ENCODE peak calls at places on chromosome 6, in seven cellular contexts. P is HCT116, D is upper lobe of left lung, R is adrenal gland, Q is body of pancreas, F is Peyer's patch, C is lower leg skin. S is an unnamed sample.

GRCh38 chr6:78578430-78578829 is 288.9 kb upstream of the IRAK1BP1 start:
- DNase-seq in C (no peak), R (no peak), F (no peak), D (no peak), P (no peak), Q (no peak), S (no peak)

GRCh38 chr6:143140767-143141166 is 80.1 kb downstream of the AIG1 start:
- DNase-seq in R (no peak), C (no peak), D (no peak), Q (no peak), P (no peak), F (no peak), S (no peak)

GRCh38 chr6:164266851-164267250 is 852.3 kb downstream of the QKI start:
- DNase-seq in P (no peak), C (no peak), R (no peak), D (no peak), F (no peak), Q (no peak), S (no peak)

GRCh38 chr6:130037207-130037811 is 18.9 kb downstream of the L3MBTL3 start:
- DNase-seq in Q (no peak), C (no peak), P (no peak), D (no peak), F (no peak), R (no peak), S (no peak)

GRCh38 chr6:145034664-145035063 is 700.7 kb downstream of the EPM2A start:
- DNase-seq in Q (no peak), P (no peak), C (no peak), D (no peak), F (no peak), R (no peak), S (no peak)

GRCh38 chr6:474454-475185 is 83.1 kb downstream of the IRF4 start:
- DNase-seq in Q (peak), F (peak), R (no peak), P (no peak), C (no peak), D (peak), S (peak)

GRCh38 chr6:3410385-3411360 is 46.2 kb downstream of the SLC22A23 start:
- DNase-seq in P (peak), F (peak), C (no peak), R (peak), D (no peak), Q (peak), S (no peak)

GRCh38 chr6:2209226-2209809 is 36.1 kb downstream of the GMDS start:
- DNase-seq in Q (peak), P (peak), F (no peak), R (no peak), C (no peak), D (no peak), S (no peak)

GRCh38 chr6:25176466-25176865 is 102.7 kb upstream of the CARMIL1 start:
- DNase-seq in F (no peak), R (no peak), D (no peak), C (no peak), P (no peak), Q (no peak), S (no peak)

GRCh38 chr6:2986722-2987196 is 12.9 kb upstream of the NQO2 start:
- DNase-seq in C (peak), P (no peak), Q (no peak), D (no peak), R (peak), F (no peak), S (no peak)

GRCh38 chr6:166106076-166106686 is 61.5 kb downstream of the TBXT start:
- DNase-seq in R (peak), F (peak), D (no peak), P (peak), C (peak), Q (peak), S (peak)

GRCh38 chr6:136774228-136775041 is 17.8 kb downstream of the MAP3K5 start:
- DNase-seq in P (no peak), Q (no peak), D (no peak), R (no peak), F (no peak), C (no peak), S (no peak)

GRCh38 chr6:154740658-154741057 is 7.4 kb downstream of the SCAF8 start:
- DNase-seq in D (no peak), C (no peak), Q (no peak), R (no peak), F (no peak), P (no peak), S (no peak)

GRCh38 chr6:123039431-123039830 is 43.4 kb downstream of the CLVS2 start:
- DNase-seq in R (no peak), Q (no peak), C (no peak), F (no peak), P (no peak), D (no peak), S (no peak)

GRCh38 chr6:20953019-20953418 is 418.8 kb downstream of the CDKAL1 start:
- DNase-seq in D (no peak), Q (no peak), F (no peak), P (no peak), R (no peak), C (no peak), S (no peak)

GRCh38 chr6:53544050-53544499 is 826 bp downstream of the GCLC start:
- DNase-seq in Q (peak), D (no peak), R (no peak), F (no peak), P (no peak), C (no peak), S (no peak)

GRCh38 chr6:129863664-129864063 is 2.5 kb upstream of the TMEM244 start:
- DNase-seq in D (no peak), C (no peak), Q (no peak), F (no peak), P (peak), R (no peak), S (no peak)

GRCh38 chr6:18837013-18837412 is 449.9 kb downstream of the RNF144B start:
- DNase-seq in R (no peak), Q (no peak), F (no peak), D (no peak), P (no peak), C (no peak), S (no peak)

GRCh38 chr6:75347797-75348610 is 63.4 kb upstream of the TMEM30A start:
- DNase-seq in D (no peak), R (no peak), F (no peak), Q (no peak), P (no peak), C (no peak), S (no peak)

GRCh38 chr6:167855825-167856425 is 29.2 kb downstream of the AFDN start:
- DNase-seq in Q (no peak), D (no peak), P (peak), F (no peak), C (no peak), R (peak), S (no peak)

GRCh38 chr6:6749791-6750434 is 161.4 kb downstream of the LY86 start:
- DNase-seq in D (peak), C (peak), Q (peak), F (no peak), P (peak), R (peak), S (peak)

GRCh38 chr6:53873922-53874321 is 79.1 kb downstream of the LRRC1 start:
- DNase-seq in D (no peak), R (no peak), Q (no peak), P (no peak), F (no peak), C (no peak), S (no peak)

GRCh38 chr6:87716928-87717655 is 15.1 kb upstream of the AKIRIN2 start:
- DNase-seq in Q (no peak), C (no peak), F (no peak), D (no peak), R (no peak), P (no peak), S (peak)

GRCh38 chr6:41503841-41504525 is 42.2 kb upstream of the FOXP4 start:
- DNase-seq in D (peak), Q (peak), R (no peak), F (no peak), P (no peak), C (no peak), S (no peak)

GRCh38 chr6:13508711-13509705 is 21.6 kb upstream of the GFOD1 start:
- DNase-seq in P (no peak), F (no peak), C (no peak), D (no peak), Q (no peak), R (no peak), S (no peak)

GRCh38 chr6:145963216-145964068 is 716 bp downstream of the SHPRH start:
- DNase-seq in Q (peak), P (peak), D (peak), F (peak), C (peak), R (peak), S (peak)

GRCh38 chr6:39357998-39358686 is 35.6 kb upstream of the KCNK16 start:
- DNase-seq in P (no peak), C (no peak), F (no peak), D (no peak), Q (peak), R (peak), S (no peak)

GRCh38 chr6:168005796-168006195 is 8.3 kb downstream of the KIF25 start:
- DNase-seq in R (no peak), P (no peak), C (peak), Q (no peak), D (no peak), F (no peak), S (no peak)

GRCh38 chr6:46015119-46015968 is at the start of gene CLIC5:
- DNase-seq in Q (peak), D (peak), C (no peak), P (no peak), F (peak), R (peak), S (no peak)

GRCh38 chr6:53032853-53033252 is 32.4 kb upstream of the FBXO9 start:
- DNase-seq in D (no peak), P (no peak), R (no peak), Q (no peak), F (no peak), C (no peak), S (no peak)

GRCh38 chr6:112468359-112468758 is 121.2 kb downstream of the RFPL4B start:
- DNase-seq in F (no peak), R (no peak), D (no peak), C (no peak), P (no peak), Q (no peak), S (no peak)

GRCh38 chr6:27091661-27092315 is 155.7 kb upstream of the PRSS16 start:
- DNase-seq in D (peak), C (no peak), P (peak), F (no peak), R (no peak), Q (no peak), S (no peak)
- H3K4me3 ChIP-seq in D (peak), C (no peak), P (peak), F (peak), R (no peak), Q (no peak), S (no peak)

DNA sequence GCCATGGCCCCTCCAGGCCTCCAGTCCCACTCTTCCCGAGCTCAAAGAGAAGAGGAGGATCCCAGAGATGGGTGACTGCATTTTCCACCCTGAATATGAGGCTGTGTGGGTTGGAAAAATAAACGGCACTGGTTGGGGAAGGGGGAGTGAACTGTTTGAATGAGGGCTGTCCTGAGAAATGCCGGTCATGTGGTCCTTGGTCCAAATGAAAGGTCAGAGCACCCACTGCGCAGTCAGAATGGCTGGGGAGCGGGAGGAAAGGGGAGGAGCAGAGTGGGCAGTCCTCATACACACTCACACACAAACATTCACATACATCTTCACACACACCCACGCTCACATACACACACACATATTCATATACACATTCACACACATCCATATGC is 83.1 kb downstream of the MRPL14 start:
- DNase-seq in R (no peak), Q (no peak), D (no peak), P (no peak), F (no peak), C (no peak), S (no peak)
- TF ChIP-seq POLR2A in R (no peak), Q (no peak), D (no peak), P (no peak), F (no peak), C (no peak), S (no peak)

DNA sequence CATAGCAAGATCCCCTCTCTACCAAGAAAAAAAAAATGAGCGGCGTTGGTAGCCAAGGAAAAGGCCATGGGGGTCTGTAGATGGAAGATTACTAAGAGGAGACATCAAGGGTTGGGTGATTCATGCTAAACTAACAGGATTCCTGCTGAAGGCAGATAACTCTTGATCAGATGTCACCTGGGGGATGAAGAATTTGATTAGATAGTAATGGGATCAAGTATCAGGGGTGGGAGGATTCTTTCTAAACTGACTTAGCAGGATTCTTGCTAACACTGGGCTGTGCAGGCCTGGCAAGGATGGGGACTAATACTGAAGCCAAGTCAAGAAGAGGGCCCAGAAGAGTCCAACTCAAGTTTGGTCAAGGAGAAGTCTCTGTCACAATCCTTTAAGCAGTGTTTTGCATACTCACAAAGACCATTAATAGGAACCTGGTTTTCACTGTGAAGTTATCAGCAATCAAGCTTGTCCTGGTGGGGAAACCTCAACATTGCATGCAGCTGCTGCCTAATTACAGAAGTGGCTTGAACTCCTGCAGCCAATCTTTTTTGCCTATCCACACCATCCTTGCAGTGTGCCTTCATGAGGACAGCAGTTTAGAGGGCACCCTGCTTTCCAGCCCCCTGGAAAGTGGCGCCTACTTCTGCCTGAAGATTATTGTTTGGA is 61.3 kb downstream of the ANKRD6 start:
- DNase-seq in C (no peak), Q (no peak), D (no peak), P (no peak), F (no peak), R (no peak), S (no peak)
- TF ChIP-seq CTCF in C (no peak), Q (no peak), D (no peak), P (no peak), F (no peak), R (no peak), S (no peak)

GRCh38 chr6:125099211-125100017 is 54.2 kb upstream of the TPD52L1 start:
- DNase-seq in Q (peak), F (no peak), D (peak), C (no peak), R (peak), P (peak), S (no peak)
- H3K4me3 ChIP-seq in Q (no peak), F (peak), D (peak), C (peak), R (no peak), P (peak), S (peak)

GRCh38 chr6:10721850-10722569 is 860 bp upstream of the TMEM14C start:
- DNase-seq in F (no peak), D (no peak), P (no peak), C (no peak), Q (no peak), R (no peak), S (no peak)

GRCh38 chr6:10722820-10723651 is at the start of gene TMEM14C:
- DNase-seq in C (peak), Q (peak), P (peak), F (peak), D (peak), R (peak), S (peak)

GRCh38 chr6:10719386-10720228 is 3.3 kb upstream of the TMEM14C start:
- DNase-seq in D (no peak), C (peak), P (no peak), Q (peak), F (no peak), R (no peak), S (no peak)

GRCh38 chr6:10722570-10722819 is 375 bp upstream of the TMEM14C start:
- DNase-seq in Q (no peak), F (no peak), P (no peak), R (no peak), C (no peak), D (no peak), S (no peak)

DNA sequence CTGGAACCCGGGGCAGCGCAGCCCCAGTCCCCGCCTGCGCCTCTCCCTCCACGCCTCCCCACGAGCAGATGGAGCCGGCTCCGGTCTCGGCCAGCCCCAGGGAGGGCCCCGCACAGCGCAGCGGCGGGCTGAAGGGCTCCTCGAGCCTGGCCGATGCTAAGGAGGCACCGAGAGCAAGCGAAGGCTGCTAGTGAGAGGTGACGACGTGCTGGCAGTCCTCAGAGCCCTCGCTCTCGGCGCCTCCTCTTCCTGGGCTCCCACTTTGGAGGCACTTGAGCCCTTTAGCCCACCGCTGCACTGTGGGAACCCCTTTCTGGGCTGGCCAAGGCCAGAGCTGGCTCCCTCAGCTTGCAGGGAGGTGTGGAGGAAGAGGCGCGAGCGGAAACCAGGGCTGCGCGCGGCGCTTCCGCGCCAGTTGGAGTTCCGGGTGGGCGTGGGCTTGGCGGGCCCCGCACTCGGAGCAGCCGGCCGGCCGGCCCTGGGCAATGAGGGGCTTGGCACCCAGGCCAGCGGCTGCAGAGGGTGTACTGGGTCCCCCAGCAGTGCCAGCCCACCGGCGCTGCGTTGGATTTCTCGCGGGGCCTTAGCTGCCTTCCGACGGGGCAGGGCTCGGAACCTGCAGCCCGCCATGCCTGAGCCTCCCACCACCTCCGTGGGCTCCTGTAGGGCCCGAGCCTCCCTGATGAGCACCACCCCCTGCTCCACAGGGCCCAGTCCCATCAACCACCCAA is 2.5 kb upstream of the TMEM14C start:
- DNase-seq in D (peak), P (no peak), C (no peak), R (peak), F (peak), Q (peak), S (no peak)
- TF ChIP-seq POLR2A in D (peak), P (no peak), C (no peak), R (peak), F (peak), Q (peak), S (no peak)

GRCh38 chr6:34556031-34556471 is at the start of gene SPDEF:
- DNase-seq in P (no peak), Q (peak), F (no peak), C (no peak), R (no peak), D (peak), S (no peak)
- TF ChIP-seq CTCF in P (no peak), Q (no peak), F (peak), C (no peak), R (no peak), D (no peak), S (no peak)

GRCh38 chr6:152300517-152300916 is 336.6 kb downstream of the SYNE1 start:
- DNase-seq in R (no peak), C (no peak), D (no peak), P (no peak), Q (no peak), F (no peak), S (no peak)
- H3K4me3 ChIP-seq in R (no peak), C (no peak), D (peak), P (no peak), Q (no peak), F (peak), S (no peak)

S was measured in tibial nerve.